ENCODE peak calls at places on chromosome 13, in nine cellular contexts. W is fibroblast of lung, I is breast epithelium, A is OCI-LY7, J is pancreas, Y is heart left ventricle, M is cardiac muscle cell, N is endothelial cell of umbilical vein, G is hepatocyte. X is an unnamed sample.
A peak's percentile ranks its signal among the peaks of the same experiment; 100 is the strongest.

GRCh38 chr13:48594080-48594815 is 59.5 kb upstream of the CYSLTR2 start:
- DNase-seq in I (no peak), N (peak; percentile 48), Y (no peak), M (no peak), A (no peak), G (no peak), J (no peak), W (no peak), X (no peak)

GRCh38 chr13:94195715-94196114 is 283.8 kb downstream of the DCT start:
- DNase-seq in Y (no peak), A (no peak), I (no peak), W (peak; percentile 77), G (peak; percentile 20), M (peak; percentile 91), N (no peak), J (no peak), X (peak; percentile 10)

GRCh38 chr13:112453874-112454647 is 77.9 kb downstream of the SPACA7 start:
- DNase-seq in J (peak; percentile 50), N (no peak), A (no peak), G (no peak), M (no peak), I (no peak), Y (no peak), W (no peak), X (no peak)

GRCh38 chr13:32206097-32206740 is 108.9 kb downstream of the ZAR1L start:
- DNase-seq in I (no peak), M (peak; percentile 32), G (peak; percentile 10), N (no peak), J (no peak), W (no peak), A (no peak), Y (no peak), X (no peak)

GRCh38 chr13:71912524-71912923 is 45.5 kb upstream of the DACH1 start:
- DNase-seq in M (no peak), G (no peak), W (peak; percentile 58), N (no peak), Y (no peak), I (no peak), J (no peak), A (no peak), X (no peak)

GRCh38 chr13:112638919-112639318 is 50.9 kb upstream of the ATP11A start:
- DNase-seq in I (peak; percentile 25), N (no peak), M (no peak), W (no peak), A (no peak), Y (no peak), G (no peak), J (no peak), X (no peak)

GRCh38 chr13:74444877-74445479 is 310.8 kb upstream of the KLF12 start:
- DNase-seq in N (no peak), M (no peak), J (no peak), G (no peak), W (peak; percentile 24), I (no peak), A (no peak), Y (no peak), X (no peak)

GRCh38 chr13:43663474-43664090 is 123.2 kb downstream of the ENOX1 start:
- DNase-seq in G (no peak), A (no peak), I (no peak), M (peak; percentile 6), N (no peak), Y (no peak), W (peak; percentile 47), J (no peak), X (no peak)

GRCh38 chr13:112475889-112476288 is 99.7 kb downstream of the SPACA7 start:
- DNase-seq in G (no peak), M (no peak), A (no peak), N (no peak), J (no peak), I (no peak), Y (no peak), W (no peak), X (no peak)

GRCh38 chr13:94481966-94482365 is 2.5 kb upstream of the DCT start:
- DNase-seq in Y (no peak), W (peak; percentile 80), I (no peak), G (peak; percentile 66), M (peak; percentile 87), J (no peak), N (no peak), A (no peak), X (no peak)

GRCh38 chr13:32391101-32391620 is 36.8 kb downstream of the N4BP2L1 start:
- DNase-seq in G (no peak), W (no peak), Y (no peak), M (no peak), J (no peak), N (no peak), I (no peak), A (no peak), X (no peak)

GRCh38 chr13:97346097-97346496 is 87.9 kb upstream of the RAP2A start:
- DNase-seq in Y (no peak), G (no peak), A (no peak), M (no peak), W (no peak), N (no peak), I (no peak), J (no peak), X (no peak)

GRCh38 chr13:72652681-72653080 is 74.7 kb downstream of the MZT1 start:
- DNase-seq in A (no peak), M (peak; percentile 0), W (no peak), Y (no peak), J (no peak), N (peak; percentile 80), I (no peak), G (no peak), X (no peak)

GRCh38 chr13:23020246-23020843 is 160.4 kb upstream of the SGCG start:
- DNase-seq in Y (peak; percentile 22), I (no peak), G (peak; percentile 64), A (peak; percentile 58), N (peak; percentile 58), W (peak; percentile 67), M (peak; percentile 74), J (no peak), X (no peak)

GRCh38 chr13:94524407-94524806 is 44.9 kb upstream of the DCT start:
- DNase-seq in I (no peak), G (no peak), J (no peak), W (no peak), N (no peak), M (no peak), A (no peak), Y (no peak), X (no peak)

GRCh38 chr13:110366733-110367132 is 59.6 kb downstream of the COL4A2 start:
- DNase-seq in J (no peak), M (no peak), N (no peak), A (no peak), I (no peak), W (no peak), Y (no peak), G (no peak), X (no peak)

GRCh38 chr13:110365876-110366275 is 58.8 kb downstream of the COL4A2 start:
- DNase-seq in G (no peak), Y (no peak), N (no peak), J (no peak), M (no peak), I (no peak), W (no peak), A (no peak), X (no peak)

GRCh38 chr13:110361365-110361911 is 54.4 kb downstream of the COL4A2 start:
- DNase-seq in Y (peak; percentile 83), A (no peak), N (no peak), M (peak; percentile 97), J (no peak), W (peak; percentile 89), G (no peak), I (no peak), X (no peak)

GRCh38 chr13:110363009-110363408 is 55.9 kb downstream of the COL4A2 start:
- DNase-seq in I (no peak), Y (no peak), G (no peak), N (no peak), M (no peak), W (no peak), J (no peak), A (no peak), X (no peak)

GRCh38 chr13:110364081-110364480 is 57.0 kb downstream of the COL4A2 start:
- DNase-seq in A (no peak), M (no peak), G (no peak), J (no peak), N (no peak), Y (no peak), W (no peak), I (no peak), X (no peak)
- H3K36me3 ChIP-seq in A (no peaks in the 10 kb centered on the region), M (no peaks in the 10 kb centered on the region), G (no peaks in the 10 kb centered on the region), J (no peaks in the 10 kb centered on the region), N (peaks cover 7% of the 10 kb centered on the region), Y (peaks cover 10% of the 10 kb centered on the region), W (no peaks in the 10 kb centered on the region), I (no peaks in the 10 kb centered on the region), X (peaks cover 41% of the 10 kb centered on the region)

DNA sequence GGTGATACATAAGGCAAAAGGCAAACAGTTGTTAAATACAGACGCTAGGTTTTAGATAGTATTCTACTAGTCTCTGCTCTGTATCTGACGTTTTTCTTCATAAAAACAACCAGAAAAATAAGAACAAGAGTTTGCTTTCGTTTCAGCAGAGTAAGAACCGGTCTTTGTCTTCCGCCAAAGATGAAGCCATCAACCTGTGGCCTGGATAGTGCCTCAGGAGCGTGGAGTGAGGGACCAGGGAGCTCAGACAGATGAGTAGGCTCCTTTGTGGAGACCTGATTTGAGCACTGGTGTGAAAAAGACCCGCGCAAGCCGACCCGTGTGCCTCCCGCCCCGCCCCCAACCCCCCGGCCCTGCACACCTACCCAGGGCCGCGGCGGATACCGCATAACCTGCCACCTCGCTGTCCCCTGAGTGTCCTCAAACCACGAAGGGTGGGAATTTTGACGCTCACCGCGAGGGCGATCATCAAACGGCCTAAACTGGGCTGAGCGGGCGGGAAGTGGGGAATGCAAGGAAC is 969 bp upstream of the LMO7 start:
- DNase-seq in W (no peak), Y (peak; percentile 23), N (no peak), I (no peak), M (no peak), G (peak; percentile 5), A (no peak), J (no peak), X (peak; percentile 43)
- H3K4me3 ChIP-seq in W (peak overlapping the region; percentile 16), Y (peak overlapping the region; percentile 62), N (peak overlapping the region; percentile 56), I (peak overlapping the region; percentile 84), M (peak overlapping the region; percentile 43), G (peak overlapping the region; percentile 95), A (peak overlapping the region; percentile 71), J (peak overlapping the region; percentile 28), X (peak overlapping the region; percentile 96)

GRCh38 chr13:110505594-110505993 is 55.9 kb downstream of the RAB20 start:
- DNase-seq in N (no peak), M (no peak), W (no peak), G (no peak), A (no peak), J (no peak), I (no peak), Y (no peak), X (no peak)
- H3K36me3 ChIP-seq in N (peaks cover 59% of the 10 kb centered on the region), M (peaks cover 3% of the 10 kb centered on the region), W (peaks cover 22% of the 10 kb centered on the region), G (no peaks in the 10 kb centered on the region), A (no peaks in the 10 kb centered on the region), J (peaks cover 5% of the 10 kb centered on the region), I (no peaks in the 10 kb centered on the region), Y (peaks cover 89% of the 10 kb centered on the region), X (peaks cover 82% of the 10 kb centered on the region)

DNA sequence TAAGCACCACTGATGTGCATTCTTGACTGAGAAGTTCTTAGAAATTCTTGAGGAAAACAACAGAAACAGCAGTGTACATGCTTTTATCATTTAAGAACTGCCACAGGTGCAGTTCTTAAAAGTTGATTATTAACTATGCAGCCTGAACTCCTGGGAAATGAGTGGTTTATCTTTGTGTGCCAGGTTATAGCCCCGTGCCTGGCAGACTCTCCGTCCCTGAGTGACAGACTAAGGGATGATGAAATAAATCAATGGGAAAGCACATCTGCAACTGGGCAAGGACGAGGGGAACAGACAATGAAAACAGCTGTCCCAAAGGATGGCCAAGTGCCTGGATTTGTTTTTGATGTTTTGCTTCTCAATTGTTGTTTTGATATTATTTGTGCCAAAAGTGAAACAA is 84.4 kb upstream of the SPATA13 start:
- DNase-seq in M (no peak), N (no peak), W (no peak), A (no peak), G (peak; percentile 55), I (no peak), Y (no peak), J (no peak), X (no peak)
- H3K4me3 ChIP-seq in M (no peak overlapping the region), N (no peak overlapping the region), W (peak overlapping the region; percentile 13), A (no peak overlapping the region), G (no peak overlapping the region), I (no peak overlapping the region), Y (no peak overlapping the region), J (no peak overlapping the region), X (no peak overlapping the region)

X was measured in SJSA1.